ENCODE peak calls at places on chromosomes 16 and 17, in five cellular contexts. One of them, this sample, is unnamed.

GRCh38 chr16:71807905-71808592 is 585 bp downstream of the AP1G1 start:
- DNase-seq in foreskin fibroblast: peak; percentile 46
- DNase-seq in cardiac muscle cell: no peak
- DNase-seq in lung: no peak
- DNase-seq in GM23338: peak; percentile 32
- DNase-seq in this sample: no peak

GRCh38 chr17:82866521-82867214 is 26.8 kb upstream of the ZNF750 start:
- DNase-seq in cardiac muscle cell: no peak
- DNase-seq in foreskin fibroblast: peak; percentile 92
- DNase-seq in GM23338: no peak
- DNase-seq in lung: no peak
- DNase-seq in this sample: peak; percentile 47

GRCh38 chr17:58510075-58510474 is 4.4 kb downstream of the MTMR4 start:
- DNase-seq in cardiac muscle cell: no peak
- DNase-seq in foreskin fibroblast: no peak
- DNase-seq in GM23338: no peak
- DNase-seq in lung: no peak
- DNase-seq in this sample: no peak

GRCh38 chr17:68288375-68288774 is 2.6 kb downstream of the SLC16A6 start:
- DNase-seq in foreskin fibroblast: peak; percentile 17
- DNase-seq in cardiac muscle cell: no peak
- DNase-seq in GM23338: no peak
- DNase-seq in lung: no peak
- DNase-seq in this sample: no peak

GRCh38 chr16:6131526-6132050 is 1034.0 kb upstream of the EEF2KMT start:
- DNase-seq in GM23338: no peak
- DNase-seq in lung: no peak
- DNase-seq in foreskin fibroblast: no peak
- DNase-seq in cardiac muscle cell: no peak
- DNase-seq in this sample: no peak

GRCh38 chr17:30104575-30105339 is 11.9 kb upstream of the NSRP1 start:
- DNase-seq in GM23338: peak; percentile 95
- DNase-seq in foreskin fibroblast: peak; percentile 89
- DNase-seq in lung: peak; percentile 82
- DNase-seq in cardiac muscle cell: peak; percentile 93
- DNase-seq in this sample: peak; percentile 71

GRCh38 chr16:20868890-20869289 is 31.3 kb downstream of the DCUN1D3 start:
- DNase-seq in foreskin fibroblast: peak; percentile 86
- DNase-seq in GM23338: no peak
- DNase-seq in cardiac muscle cell: peak; percentile 9
- DNase-seq in lung: peak; percentile 80
- DNase-seq in this sample: peak; percentile 37

GRCh38 chr17:51913491-51913890 is 245.0 kb downstream of the CA10 start:
- DNase-seq in cardiac muscle cell: no peak
- DNase-seq in foreskin fibroblast: no peak
- DNase-seq in GM23338: no peak
- DNase-seq in lung: no peak
- DNase-seq in this sample: no peak

GRCh38 chr17:63816669-63817068 is 10.6 kb upstream of the PSMC5 start:
- DNase-seq in cardiac muscle cell: no peak
- DNase-seq in foreskin fibroblast: peak; percentile 36
- DNase-seq in lung: no peak
- DNase-seq in GM23338: no peak
- DNase-seq in this sample: no peak

GRCh38 chr17:45307290-45308015 is 9.4 kb downstream of the MAP3K14 start:
- DNase-seq in cardiac muscle cell: no peak
- DNase-seq in foreskin fibroblast: peak; percentile 89
- DNase-seq in lung: no peak
- DNase-seq in GM23338: no peak
- DNase-seq in this sample: no peak

GRCh38 chr16:2786061-2786825 is 1.1 kb downstream of the PRSS33 start:
- DNase-seq in lung: no peak
- DNase-seq in GM23338: no peak
- DNase-seq in foreskin fibroblast: no peak
- DNase-seq in cardiac muscle cell: no peak
- DNase-seq in this sample: no peak

GRCh38 chr17:75785770-75786538 is 1.3 kb downstream of the UNK start:
- DNase-seq in cardiac muscle cell: no peak
- DNase-seq in lung: no peak
- DNase-seq in GM23338: no peak
- DNase-seq in foreskin fibroblast: peak; percentile 62
- DNase-seq in this sample: no peak

GRCh38 chr16:69306031-69306430 is 5.1 kb upstream of the VPS4A start:
- DNase-seq in GM23338: no peak
- DNase-seq in cardiac muscle cell: no peak
- DNase-seq in lung: no peak
- DNase-seq in foreskin fibroblast: peak; percentile 54
- DNase-seq in this sample: peak; percentile 19

GRCh38 chr16:49776085-49776501 is 79.8 kb downstream of the ZNF423 start:
- DNase-seq in cardiac muscle cell: peak; percentile 36
- DNase-seq in GM23338: peak; percentile 83
- DNase-seq in lung: no peak
- DNase-seq in foreskin fibroblast: no peak
- DNase-seq in this sample: no peak

GRCh38 chr17:11240841-11241610 is at the start of gene SHISA6:
- DNase-seq in foreskin fibroblast: no peak
- DNase-seq in GM23338: peak; percentile 43
- DNase-seq in lung: no peak
- DNase-seq in cardiac muscle cell: peak; percentile 40
- DNase-seq in this sample: no peak

GRCh38 chr16:20853076-20853597 is 46.8 kb downstream of the REXO5 start:
- DNase-seq in foreskin fibroblast: no peak
- DNase-seq in GM23338: no peak
- DNase-seq in cardiac muscle cell: peak; percentile 44
- DNase-seq in lung: no peak
- DNase-seq in this sample: no peak

GRCh38 chr17:66965801-66966528 is 1.5 kb downstream of the CACNG4 start:
- DNase-seq in lung: no peak
- DNase-seq in foreskin fibroblast: no peak
- DNase-seq in cardiac muscle cell: peak; percentile 65
- DNase-seq in GM23338: peak; percentile 71
- DNase-seq in this sample: no peak

GRCh38 chr17:81090361-81091133 is 55.6 kb downstream of the BAIAP2 start:
- DNase-seq in GM23338: peak; percentile 78
- DNase-seq in foreskin fibroblast: peak; percentile 39
- DNase-seq in lung: peak; percentile 83
- DNase-seq in cardiac muscle cell: no peak
- DNase-seq in this sample: no peak

GRCh38 chr16:68737046-68737729 is at the start of gene CDH1:
- DNase-seq in lung: peak; percentile 93
- DNase-seq in cardiac muscle cell: peak; percentile 44
- DNase-seq in GM23338: peak; percentile 98
- DNase-seq in foreskin fibroblast: no peak
- DNase-seq in this sample: no peak

GRCh38 chr16:57413301-57413730 is 8.7 kb downstream of the CCL17 start:
- DNase-seq in foreskin fibroblast: no peak
- DNase-seq in cardiac muscle cell: no peak
- DNase-seq in GM23338: no peak
- DNase-seq in lung: no peak
- DNase-seq in this sample: no peak

GRCh38 chr16:67169642-67170167 is 633 bp upstream of the NOL3 start:
- DNase-seq in cardiac muscle cell: peak; percentile 76
- DNase-seq in foreskin fibroblast: peak; percentile 60
- DNase-seq in lung: no peak
- DNase-seq in GM23338: peak; percentile 94
- DNase-seq in this sample: no peak

GRCh38 chr16:57477531-57478202 is 8.6 kb downstream of the DOK4 start:
- DNase-seq in cardiac muscle cell: peak; percentile 46
- DNase-seq in foreskin fibroblast: no peak
- DNase-seq in GM23338: peak; percentile 56
- DNase-seq in lung: no peak
- DNase-seq in this sample: no peak

GRCh38 chr16:9647981-9648701 is 534.1 kb downstream of the GRIN2A start:
- DNase-seq in lung: no peak
- DNase-seq in GM23338: peak; percentile 80
- DNase-seq in foreskin fibroblast: peak; percentile 34
- DNase-seq in cardiac muscle cell: peak; percentile 51
- DNase-seq in this sample: no peak

GRCh38 chr16:80804451-80805383 is at the start of gene CDYL2:
- DNase-seq in foreskin fibroblast: peak; percentile 71
- DNase-seq in cardiac muscle cell: no peak
- DNase-seq in lung: peak; percentile 29
- DNase-seq in GM23338: peak; percentile 31
- DNase-seq in this sample: no peak

GRCh38 chr17:17681187-17681743 is at the start of gene RAI1:
- DNase-seq in lung: peak; percentile 74
- DNase-seq in cardiac muscle cell: peak; percentile 91
- DNase-seq in GM23338: peak; percentile 73
- DNase-seq in foreskin fibroblast: peak; percentile 94
- DNase-seq in this sample: no peak

DNA sequence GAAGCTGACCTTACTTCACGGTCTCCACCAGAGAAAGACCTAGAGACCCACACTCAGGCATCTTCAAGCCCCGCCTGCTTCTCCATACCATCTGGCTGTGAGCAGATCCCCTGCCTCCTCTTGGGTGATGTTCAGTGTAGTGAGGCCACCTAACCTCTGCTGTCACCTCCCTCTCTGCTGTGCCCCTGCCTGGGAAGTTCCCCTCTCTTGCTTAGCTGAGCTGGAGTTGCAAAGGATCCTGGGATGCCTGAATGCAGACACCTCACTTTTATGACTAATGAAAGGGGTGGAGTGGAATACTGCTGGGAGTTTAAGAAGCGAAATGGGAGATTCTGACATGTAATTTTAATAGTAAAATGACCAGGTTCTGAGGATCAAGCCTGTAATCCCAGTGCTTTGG is 5.8 kb downstream of the IRX3 start:
- DNase-seq in cardiac muscle cell: no peak
- DNase-seq in GM23338: no peak
- DNase-seq in foreskin fibroblast: peak; percentile 47
- DNase-seq in lung: no peak
- DNase-seq in this sample: no peak
- TF ChIP-seq CTCF in cardiac muscle cell: no peak
- TF ChIP-seq CTCF in GM23338: no peak
- TF ChIP-seq CTCF in foreskin fibroblast: no peak
- TF ChIP-seq CTCF in lung: no peak
- TF ChIP-seq CTCF in this sample: no peak

GRCh38 chr16:86567701-86568571 is 1.3 kb downstream of the FOXC2 start:
- DNase-seq in GM23338: peak; percentile 66
- DNase-seq in cardiac muscle cell: peak; percentile 67
- DNase-seq in lung: no peak
- DNase-seq in foreskin fibroblast: peak; percentile 73
- DNase-seq in this sample: no peak

GRCh38 chr16:86566601-86566965 is at the start of gene FOXC2:
- DNase-seq in lung: peak; percentile 67
- DNase-seq in GM23338: peak; percentile 99
- DNase-seq in cardiac muscle cell: peak; percentile 95
- DNase-seq in foreskin fibroblast: peak; percentile 99
- DNase-seq in this sample: peak; percentile 65

GRCh38 chr16:86565644-86566511 is 751 bp upstream of the FOXC2 start:
- DNase-seq in GM23338: peak; percentile 67
- DNase-seq in foreskin fibroblast: peak; percentile 58
- DNase-seq in lung: no peak
- DNase-seq in cardiac muscle cell: peak; percentile 41
- DNase-seq in this sample: no peak

GRCh38 chr16:86568677-86569623 is 2.3 kb downstream of the FOXC2 start:
- DNase-seq in GM23338: peak; percentile 51
- DNase-seq in cardiac muscle cell: no peak
- DNase-seq in lung: no peak
- DNase-seq in foreskin fibroblast: no peak
- DNase-seq in this sample: no peak

DNA sequence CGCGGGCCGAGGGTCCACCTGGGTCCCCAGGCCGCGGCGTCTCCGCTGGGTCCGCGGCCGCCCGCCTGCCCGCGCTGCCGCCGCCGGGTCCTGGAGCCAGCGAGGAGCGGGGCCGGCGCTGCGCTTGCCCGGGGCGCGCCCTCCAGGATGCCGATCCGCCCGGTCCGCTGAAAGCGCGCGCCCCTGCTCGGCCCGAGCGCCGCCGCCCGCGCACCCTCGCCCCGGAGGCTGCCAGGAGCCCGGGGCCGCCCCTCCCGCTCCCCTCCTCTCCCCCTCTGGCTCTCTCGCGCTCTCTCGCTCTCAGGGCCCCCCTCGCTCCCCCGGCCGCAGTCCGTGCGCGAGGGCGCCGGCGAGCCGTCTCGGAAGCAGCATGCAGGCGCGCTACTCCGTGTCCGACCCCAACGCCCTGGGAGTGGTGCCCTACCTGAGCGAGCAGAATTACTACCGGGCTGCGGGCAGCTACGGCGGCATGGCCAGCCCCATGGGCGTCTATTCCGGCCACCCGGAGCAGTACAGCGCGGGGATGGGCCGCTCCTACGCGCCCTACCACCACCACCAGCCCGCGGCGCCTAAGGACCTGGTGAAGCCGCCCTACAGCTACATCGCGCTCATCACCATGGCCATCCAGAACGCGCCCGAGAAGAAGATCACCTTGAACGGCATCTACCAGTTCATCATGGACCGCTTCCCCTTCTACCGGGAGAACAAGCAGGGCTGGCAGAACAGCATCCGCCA is 504 bp downstream of the FOXC2 start:
- DNase-seq in cardiac muscle cell: peak; percentile 79
- DNase-seq in lung: no peak
- DNase-seq in foreskin fibroblast: peak; percentile 93
- DNase-seq in GM23338: peak; percentile 61
- DNase-seq in this sample: no peak
- H3K4me3 ChIP-seq in cardiac muscle cell: peak overlapping the region; percentile 76
- H3K4me3 ChIP-seq in lung: peak overlapping the region; percentile 13
- H3K4me3 ChIP-seq in foreskin fibroblast: peak overlapping the region; percentile 71
- H3K4me3 ChIP-seq in GM23338: peak overlapping the region; percentile 57
- H3K4me3 ChIP-seq in this sample: peak overlapping the region; percentile 71

GRCh38 chr16:51110618-51111234 is 40.3 kb downstream of the SALL1 start:
- DNase-seq in foreskin fibroblast: no peak
- DNase-seq in GM23338: no peak
- DNase-seq in lung: no peak
- DNase-seq in cardiac muscle cell: no peak
- DNase-seq in this sample: no peak
- TF ChIP-seq CTCF in foreskin fibroblast: no peak
- TF ChIP-seq CTCF in GM23338: no peak
- TF ChIP-seq CTCF in lung: no peak
- TF ChIP-seq CTCF in cardiac muscle cell: no peak
- TF ChIP-seq CTCF in this sample: no peak

DNA sequence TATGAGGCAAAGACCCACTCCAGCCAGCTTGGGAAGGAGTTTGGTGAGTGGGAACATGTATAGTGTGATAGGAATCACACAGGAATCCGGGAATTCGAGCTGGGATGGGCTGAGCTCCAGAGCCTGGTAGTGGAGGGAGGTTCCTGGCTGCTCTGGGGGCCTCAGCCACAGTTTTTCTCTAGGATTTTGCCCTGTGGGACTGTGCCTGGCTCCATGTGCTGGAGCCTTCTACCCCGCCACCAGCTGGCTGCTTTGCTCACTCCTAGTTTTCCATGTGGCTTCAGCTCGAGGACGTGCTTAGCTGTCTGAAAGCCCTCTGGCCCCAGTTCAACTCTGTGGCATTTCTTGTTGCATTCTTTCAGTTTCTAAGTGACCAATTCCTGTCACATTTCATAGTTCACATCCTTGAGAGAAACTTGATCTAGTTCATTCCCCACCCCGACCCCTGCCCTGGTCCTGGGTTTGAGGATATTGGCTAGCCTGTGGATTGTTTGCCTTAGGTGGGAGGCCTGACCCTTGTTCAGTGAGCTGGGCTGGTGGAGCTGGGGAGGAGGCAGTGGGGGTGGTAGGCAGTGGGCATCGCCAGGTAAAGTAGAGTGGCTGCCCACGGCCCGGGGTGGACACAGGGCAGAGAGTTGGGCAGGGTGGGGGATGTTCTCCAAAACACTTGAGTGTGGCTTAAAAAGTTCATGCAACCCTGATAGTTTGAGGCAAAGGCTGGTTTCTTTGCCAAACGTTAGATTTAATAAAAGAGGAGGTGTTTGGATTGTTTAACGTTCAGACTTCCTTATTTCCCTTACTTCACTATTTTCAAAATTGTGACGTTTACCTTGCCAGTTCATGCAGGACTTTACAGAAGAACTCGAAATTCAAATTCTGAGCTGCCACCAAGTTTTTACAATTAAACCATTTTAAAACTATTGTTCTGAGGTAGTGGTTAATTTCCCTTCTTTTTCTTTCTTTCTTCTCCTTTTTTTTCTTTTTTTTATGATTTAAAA is 5.2 kb downstream of the SEC14L1 start:
- DNase-seq in GM23338: peak; percentile 65
- DNase-seq in foreskin fibroblast: peak; percentile 89
- DNase-seq in lung: peak; percentile 85
- DNase-seq in cardiac muscle cell: peak; percentile 77
- DNase-seq in this sample: peak; percentile 84
- H3K4me3 ChIP-seq in GM23338: no peak overlapping the region
- H3K4me3 ChIP-seq in foreskin fibroblast: no peak overlapping the region
- H3K4me3 ChIP-seq in lung: peak overlapping the region; percentile 0
- H3K4me3 ChIP-seq in cardiac muscle cell: no peak overlapping the region
- H3K4me3 ChIP-seq in this sample: no peak overlapping the region

This sample was measured in HFF-Myc.